ENCODE peak calls at places on chromosome 21, in six cellular contexts. One of them, this sample, is unnamed.

GRCh38 chr21:35611752-35612151 is 448.6 kb downstream of the SETD4 start:
- DNase-seq in H1: no peak
- DNase-seq in mesenchymal stem cell: peak
- DNase-seq in mesendoderm: no peak
- DNase-seq in IMR-90: peak
- DNase-seq in H9: no peak
- DNase-seq in this sample: no peak

GRCh38 chr21:21283810-21284209 is 285.6 kb downstream of the NCAM2 start:
- DNase-seq in mesenchymal stem cell: no peak
- DNase-seq in H9: no peak
- DNase-seq in IMR-90: no peak
- DNase-seq in mesendoderm: no peak
- DNase-seq in H1: no peak
- DNase-seq in this sample: no peak

GRCh38 chr21:42112857-42113256 is 41.7 kb downstream of the UMODL1 start:
- DNase-seq in mesenchymal stem cell: peak
- DNase-seq in mesendoderm: no peak
- DNase-seq in IMR-90: peak
- DNase-seq in H1: no peak
- DNase-seq in H9: no peak
- DNase-seq in this sample: no peak

GRCh38 chr21:25733859-25734653 is 648 bp downstream of the ATP5PF start:
- DNase-seq in IMR-90: peak
- DNase-seq in mesendoderm: peak
- DNase-seq in H1: no peak
- DNase-seq in H9: no peak
- DNase-seq in mesenchymal stem cell: peak
- DNase-seq in this sample: no peak

GRCh38 chr21:23921670-23922418 is 1685.4 kb downstream of the MRPL39 start:
- DNase-seq in mesendoderm: no peak
- DNase-seq in IMR-90: no peak
- DNase-seq in mesenchymal stem cell: no peak
- DNase-seq in H1: no peak
- DNase-seq in H9: no peak
- DNase-seq in this sample: no peak

GRCh38 chr21:29181799-29182470 is 51.5 kb downstream of the MAP3K7CL start:
- DNase-seq in IMR-90: peak
- DNase-seq in H9: no peak
- DNase-seq in H1: no peak
- DNase-seq in mesendoderm: peak
- DNase-seq in mesenchymal stem cell: peak
- DNase-seq in this sample: no peak

GRCh38 chr21:23452384-23453083 is 2154.7 kb downstream of the MRPL39 start:
- DNase-seq in H1: peak
- DNase-seq in IMR-90: no peak
- DNase-seq in mesendoderm: peak
- DNase-seq in mesenchymal stem cell: no peak
- DNase-seq in H9: peak
- DNase-seq in this sample: peak

GRCh38 chr21:31665397-31665796 is 5.9 kb downstream of the SOD1 start:
- DNase-seq in mesenchymal stem cell: no peak
- DNase-seq in IMR-90: peak
- DNase-seq in H1: no peak
- DNase-seq in H9: peak
- DNase-seq in mesendoderm: peak
- DNase-seq in this sample: no peak

GRCh38 chr21:35648512-35648911 is 411.8 kb downstream of the SETD4 start:
- DNase-seq in mesenchymal stem cell: no peak
- DNase-seq in mesendoderm: no peak
- DNase-seq in IMR-90: no peak
- DNase-seq in H9: no peak
- DNase-seq in H1: no peak
- DNase-seq in this sample: no peak

GRCh38 chr21:41733951-41734689 is 32.7 kb downstream of the RIPK4 start:
- DNase-seq in H9: no peak
- DNase-seq in mesendoderm: no peak
- DNase-seq in IMR-90: no peak
- DNase-seq in H1: no peak
- DNase-seq in mesenchymal stem cell: no peak
- DNase-seq in this sample: no peak

GRCh38 chr21:26709090-26709489 is 136.0 kb upstream of the CYYR1 start:
- DNase-seq in mesenchymal stem cell: no peak
- DNase-seq in IMR-90: peak
- DNase-seq in mesendoderm: no peak
- DNase-seq in H1: no peak
- DNase-seq in H9: no peak
- DNase-seq in this sample: no peak

GRCh38 chr21:35962917-35963316 is 97.4 kb downstream of the SETD4 start:
- DNase-seq in mesenchymal stem cell: no peak
- DNase-seq in H1: no peak
- DNase-seq in IMR-90: no peak
- DNase-seq in H9: no peak
- DNase-seq in mesendoderm: no peak
- DNase-seq in this sample: no peak

GRCh38 chr21:41459884-41460534 is 34.0 kb downstream of the MX1 start:
- DNase-seq in IMR-90: no peak
- DNase-seq in H9: no peak
- DNase-seq in mesendoderm: no peak
- DNase-seq in H1: no peak
- DNase-seq in mesenchymal stem cell: no peak
- DNase-seq in this sample: no peak

GRCh38 chr21:39153373-39153772 is 29.9 kb downstream of the PSMG1 start:
- DNase-seq in mesendoderm: peak
- DNase-seq in mesenchymal stem cell: no peak
- DNase-seq in H9: no peak
- DNase-seq in H1: no peak
- DNase-seq in IMR-90: no peak
- DNase-seq in this sample: no peak

GRCh38 chr21:27590271-27590670 is 623.4 kb upstream of the ADAMTS5 start:
- DNase-seq in H9: no peak
- DNase-seq in mesendoderm: peak
- DNase-seq in mesenchymal stem cell: no peak
- DNase-seq in IMR-90: no peak
- DNase-seq in H1: no peak
- DNase-seq in this sample: no peak

GRCh38 chr21:32463889-32464300 is 51.4 kb downstream of the EVA1C start:
- DNase-seq in H1: no peak
- DNase-seq in mesenchymal stem cell: no peak
- DNase-seq in H9: no peak
- DNase-seq in IMR-90: peak
- DNase-seq in mesendoderm: no peak
- DNase-seq in this sample: no peak

GRCh38 chr21:42646836-42647235 is 6.6 kb upstream of the PDE9A start:
- DNase-seq in H9: no peak
- DNase-seq in IMR-90: no peak
- DNase-seq in mesenchymal stem cell: no peak
- DNase-seq in H1: no peak
- DNase-seq in mesendoderm: no peak
- DNase-seq in this sample: no peak

GRCh38 chr21:25456672-25457071 is 150.6 kb downstream of the MRPL39 start:
- DNase-seq in mesenchymal stem cell: no peak
- DNase-seq in IMR-90: peak
- DNase-seq in mesendoderm: no peak
- DNase-seq in H1: no peak
- DNase-seq in H9: no peak
- DNase-seq in this sample: no peak

GRCh38 chr21:42097860-42098259 is 26.7 kb downstream of the UMODL1 start:
- DNase-seq in mesenchymal stem cell: peak
- DNase-seq in IMR-90: peak
- DNase-seq in mesendoderm: no peak
- DNase-seq in H1: no peak
- DNase-seq in H9: no peak
- DNase-seq in this sample: no peak

GRCh38 chr21:24290151-24290833 is 1317.0 kb downstream of the MRPL39 start:
- DNase-seq in mesenchymal stem cell: no peak
- DNase-seq in H1: no peak
- DNase-seq in mesendoderm: peak
- DNase-seq in IMR-90: no peak
- DNase-seq in H9: no peak
- DNase-seq in this sample: no peak

GRCh38 chr21:43001316-43001715 is 27.0 kb downstream of the PKNOX1 start:
- DNase-seq in H9: no peak
- DNase-seq in IMR-90: no peak
- DNase-seq in H1: no peak
- DNase-seq in mesenchymal stem cell: no peak
- DNase-seq in mesendoderm: no peak
- DNase-seq in this sample: no peak

GRCh38 chr21:38506606-38507331 is 8.5 kb upstream of the ERG start:
- DNase-seq in mesenchymal stem cell: peak
- DNase-seq in mesendoderm: no peak
- DNase-seq in H9: no peak
- DNase-seq in H1: no peak
- DNase-seq in IMR-90: no peak
- DNase-seq in this sample: no peak

GRCh38 chr21:28899744-28900143 is 92.9 kb downstream of the LTN1 start:
- DNase-seq in H9: no peak
- DNase-seq in mesendoderm: no peak
- DNase-seq in H1: no peak
- DNase-seq in mesenchymal stem cell: peak
- DNase-seq in IMR-90: peak
- DNase-seq in this sample: no peak

DNA sequence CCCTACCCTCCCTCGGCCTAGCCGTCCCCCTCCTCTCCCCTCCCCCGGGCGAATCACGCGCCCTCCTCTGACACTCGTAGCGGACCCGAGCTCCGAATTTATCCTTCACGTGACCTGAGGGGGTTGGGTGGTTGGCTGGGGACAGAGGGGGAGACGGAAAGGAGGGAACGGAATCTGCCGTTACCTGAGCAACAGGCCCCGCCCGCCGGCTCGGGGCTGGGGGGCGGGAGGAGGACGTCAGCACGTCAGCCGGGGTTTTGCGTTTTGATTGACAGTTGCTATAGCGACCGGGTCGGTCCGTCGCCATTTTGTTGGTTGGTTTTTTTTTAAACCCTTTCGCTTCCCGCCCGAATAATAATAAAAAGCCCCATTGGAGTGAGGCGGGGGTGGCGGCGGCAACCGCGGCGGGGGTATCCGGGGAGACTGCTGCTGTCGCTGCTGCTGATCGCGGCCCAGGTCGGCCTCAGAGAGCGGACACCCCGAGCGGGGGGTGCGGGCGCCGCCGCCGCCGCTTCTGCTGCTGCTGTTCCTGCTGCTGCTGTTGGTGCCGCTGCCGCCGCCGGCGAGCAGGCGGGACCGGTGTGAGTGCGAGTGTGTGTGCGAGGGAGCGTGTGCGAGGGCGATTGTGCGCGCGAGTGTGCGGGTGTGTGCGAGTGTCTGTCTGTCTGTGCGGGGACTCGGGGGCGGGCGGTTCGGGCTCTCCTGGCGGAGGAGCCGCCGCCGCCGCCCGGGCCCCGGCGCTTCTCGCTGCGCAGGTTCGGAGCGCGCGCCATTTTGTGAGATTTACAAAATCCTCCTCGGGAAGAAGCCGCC is at the start of gene DYRK1A:
- DNase-seq in mesendoderm: peak
- DNase-seq in IMR-90: peak
- DNase-seq in mesenchymal stem cell: peak
- DNase-seq in H9: peak
- DNase-seq in H1: peak
- DNase-seq in this sample: peak
- H2BK120ac ChIP-seq in mesendoderm: peak
- H2BK120ac ChIP-seq in IMR-90: peak
- H2BK120ac ChIP-seq in mesenchymal stem cell: peak
- H2BK120ac ChIP-seq in H9: peak
- H2BK120ac ChIP-seq in H1: peak
- H2BK120ac ChIP-seq in this sample: peak

DNA sequence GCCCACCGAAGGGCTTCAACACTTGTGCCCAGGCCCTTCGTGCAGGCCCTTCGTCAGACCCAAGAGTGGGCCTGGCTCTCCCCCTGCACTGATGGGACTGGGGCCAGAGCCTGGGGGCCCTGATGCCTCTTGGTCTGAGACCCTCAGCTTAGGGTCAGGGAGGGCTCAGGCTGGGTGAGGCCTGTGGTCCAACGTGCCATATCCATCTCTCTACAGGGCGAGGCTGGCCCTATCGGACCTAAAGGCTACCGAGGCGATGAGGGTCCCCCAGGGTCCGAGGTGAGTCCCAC is 15.6 kb downstream of the COL6A1 start:
- DNase-seq in mesenchymal stem cell: no peak
- DNase-seq in H9: no peak
- DNase-seq in mesendoderm: no peak
- DNase-seq in IMR-90: no peak
- DNase-seq in H1: no peak
- DNase-seq in this sample: no peak
- H2AK5ac ChIP-seq in mesenchymal stem cell: no peak
- H2AK5ac ChIP-seq in H9: no peak
- H2AK5ac ChIP-seq in mesendoderm: no peak
- H2AK5ac ChIP-seq in IMR-90: no peak
- H2AK5ac ChIP-seq in H1: no peak
- H2AK5ac ChIP-seq in this sample: no peak

DNA sequence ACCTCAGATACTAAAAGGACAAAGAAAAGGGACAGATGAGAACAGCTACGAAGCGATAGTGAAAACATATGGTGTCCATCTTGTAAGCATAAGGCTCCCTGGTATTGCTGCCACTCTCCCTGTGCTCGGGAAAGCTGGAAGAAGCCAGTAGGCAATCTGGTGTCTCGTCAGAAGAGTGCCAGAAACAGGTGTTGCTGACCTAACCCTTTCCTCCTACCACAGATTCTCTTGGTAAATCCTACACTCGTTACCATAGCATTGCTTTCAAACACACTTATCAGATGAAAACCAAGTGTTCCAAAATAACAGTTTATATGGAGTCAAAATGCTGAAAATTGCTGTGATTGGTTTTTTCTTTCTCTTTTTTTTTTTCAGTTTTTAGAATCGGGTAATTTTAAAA is 146.3 kb downstream of the NRIP1 start:
- DNase-seq in mesenchymal stem cell: no peak
- DNase-seq in H1: no peak
- DNase-seq in mesendoderm: peak
- DNase-seq in H9: no peak
- DNase-seq in IMR-90: no peak
- DNase-seq in this sample: no peak
- H2BK120ac ChIP-seq in mesenchymal stem cell: no peak
- H2BK120ac ChIP-seq in H1: no peak
- H2BK120ac ChIP-seq in mesendoderm: no peak
- H2BK120ac ChIP-seq in H9: no peak
- H2BK120ac ChIP-seq in IMR-90: no peak
- H2BK120ac ChIP-seq in this sample: no peak

GRCh38 chr21:17612565-17613241 is at the start of gene BTG3:
- DNase-seq in H9: peak
- DNase-seq in H1: peak
- DNase-seq in mesenchymal stem cell: peak
- DNase-seq in IMR-90: peak
- DNase-seq in mesendoderm: peak
- DNase-seq in this sample: peak

GRCh38 chr21:17612023-17612564 is 607 bp downstream of the BTG3 start:
- DNase-seq in H9: peak
- DNase-seq in mesenchymal stem cell: peak
- DNase-seq in IMR-90: peak
- DNase-seq in mesendoderm: peak
- DNase-seq in H1: no peak
- DNase-seq in this sample: peak

GRCh38 chr21:17611414-17612022 is 1.2 kb downstream of the BTG3 start:
- DNase-seq in mesendoderm: peak
- DNase-seq in IMR-90: peak
- DNase-seq in H1: no peak
- DNase-seq in H9: peak
- DNase-seq in mesenchymal stem cell: peak
- DNase-seq in this sample: peak

GRCh38 chr21:17609681-17610080 is 3.0 kb downstream of the BTG3 start:
- DNase-seq in IMR-90: no peak
- DNase-seq in H9: no peak
- DNase-seq in mesenchymal stem cell: no peak
- DNase-seq in H1: no peak
- DNase-seq in mesendoderm: no peak
- DNase-seq in this sample: no peak

GRCh38 chr21:17610862-17611261 is 1.8 kb downstream of the BTG3 start:
- DNase-seq in mesenchymal stem cell: no peak
- DNase-seq in H1: no peak
- DNase-seq in H9: no peak
- DNase-seq in IMR-90: peak
- DNase-seq in mesendoderm: no peak
- DNase-seq in this sample: no peak
- H2AK5ac ChIP-seq in mesenchymal stem cell: peak
- H2AK5ac ChIP-seq in H1: no peak
- H2AK5ac ChIP-seq in H9: no peak
- H2AK5ac ChIP-seq in IMR-90: no peak
- H2AK5ac ChIP-seq in mesendoderm: no peak
- H2AK5ac ChIP-seq in this sample: no peak

This sample was measured in neuronal stem cell.